ENCODE peak calls at places on chromosome 2, in four cellular contexts. B, N, U and W are unnamed samples.

GRCh38 chr2:47046271-47046670 is 108.8 kb downstream of the STPG4 start:
- DNase-seq in B (no peak), N (peak), U (no peak), W (no peak)

GRCh38 chr2:127479219-127479825 is 47.0 kb downstream of the IWS1 start:
- DNase-seq in B (no peak), N (peak), U (peak), W (peak)

GRCh38 chr2:32474391-32474790 is 117.6 kb downstream of the BIRC6 start:
- DNase-seq in B (no peak), N (no peak), U (no peak), W (no peak)

GRCh38 chr2:187390891-187391290 is 57.2 kb downstream of the CALCRL start:
- DNase-seq in B (no peak), N (no peak), U (no peak), W (no peak)

GRCh38 chr2:95728878-95729511 is 137.2 kb downstream of the TRIM43 start:
- DNase-seq in B (peak), N (peak), U (peak), W (peak)

GRCh38 chr2:128782411-128783192 is 463.9 kb upstream of the HS6ST1 start:
- DNase-seq in B (no peak), N (no peak), U (no peak), W (no peak)

GRCh38 chr2:226799976-226800940 is 638 bp upstream of the IRS1 start:
- DNase-seq in B (no peak), N (peak), U (no peak), W (peak)

GRCh38 chr2:215427585-215427984 is 8.3 kb downstream of the FN1 start:
- DNase-seq in B (no peak), N (no peak), U (no peak), W (no peak)

GRCh38 chr2:11344342-11344955 is at the start of gene ROCK2:
- DNase-seq in B (peak), N (peak), U (peak), W (peak)

GRCh38 chr2:151525872-151526271 is 116.2 kb downstream of the RIF1 start:
- DNase-seq in B (no peak), N (no peak), U (no peak), W (no peak)

GRCh38 chr2:197137826-197138480 is 172.6 kb downstream of the ANKRD44 start:
- DNase-seq in B (no peak), N (no peak), U (no peak), W (no peak)

GRCh38 chr2:187996630-187997029 is 295.0 kb upstream of the GULP1 start:
- DNase-seq in B (no peak), N (no peak), U (no peak), W (no peak)

GRCh38 chr2:57602738-57603137 is 443.9 kb upstream of the VRK2 start:
- DNase-seq in B (no peak), N (no peak), U (no peak), W (no peak)

GRCh38 chr2:86298411-86299390 is 38.7 kb downstream of the REEP1 start:
- DNase-seq in B (peak), N (peak), U (no peak), W (no peak)

GRCh38 chr2:74005786-74006185 is 21.1 kb downstream of the TET3 start:
- DNase-seq in B (no peak), N (no peak), U (no peak), W (no peak)